ENCODE peak calls at places on chromosome 14, in six cellular contexts. P, U, H, R, V and Y are unnamed samples.

GRCh38 chr14:79383031-79383430 is 828.3 kb downstream of the DIO2 start:
- DNase-seq in P (peak; percentile 11), U (no peak), H (no peak), R (no peak), V (no peak), Y (no peak)

GRCh38 chr14:77025744-77026165 is 2.8 kb downstream of the IRF2BPL start:
- DNase-seq in P (peak; percentile 59), U (peak; percentile 50), H (no peak), R (peak; percentile 52), V (peak; percentile 36), Y (no peak)

GRCh38 chr14:60819575-60819974 is 85.0 kb downstream of the MNAT1 start:
- DNase-seq in P (no peak), U (no peak), H (no peak), R (no peak), V (no peak), Y (no peak)

GRCh38 chr14:61977217-61977616 is 215.0 kb downstream of the SNAPC1 start:
- DNase-seq in P (no peak), U (no peak), H (no peak), R (no peak), V (no peak), Y (no peak)

GRCh38 chr14:106021832-106022231 is 495.4 kb downstream of the TMEM121 start:
- DNase-seq in P (no peak), U (no peak), H (no peak), R (no peak), V (no peak), Y (no peak)

GRCh38 chr14:22560638-22561365 is 28.2 kb downstream of the DAD1 start:
- DNase-seq in P (peak; percentile 61), U (no peak), H (peak; percentile 85), R (no peak), V (no peak), Y (no peak)

GRCh38 chr14:24674204-24674970 is 40.4 kb upstream of the GZMB start:
- DNase-seq in P (no peak), U (no peak), H (no peak), R (no peak), V (no peak), Y (no peak)

GRCh38 chr14:22556021-22556989 is 32.7 kb downstream of the DAD1 start:
- DNase-seq in P (peak; percentile 36), U (no peak), H (peak; percentile 74), R (peak; percentile 41), V (peak; percentile 45), Y (peak; percentile 29)

GRCh38 chr14:65411656-65412188 is 808 bp upstream of the FUT8 start:
- DNase-seq in P (peak; percentile 94), U (peak; percentile 92), H (peak; percentile 94), R (peak; percentile 94), V (peak; percentile 92), Y (peak; percentile 74)

GRCh38 chr14:94612580-94613554 is 676 bp downstream of the SERPINA3 start:
- DNase-seq in P (peak; percentile 22), U (no peak), H (no peak), R (no peak), V (peak; percentile 75), Y (no peak)

GRCh38 chr14:93889739-93890138 is 37.4 kb upstream of the FAM181A start:
- DNase-seq in P (no peak), U (no peak), H (no peak), R (no peak), V (no peak), Y (no peak)

GRCh38 chr14:23727566-23728335 is 91.6 kb downstream of the DHRS2 start:
- DNase-seq in P (peak; percentile 30), U (peak; percentile 66), H (no peak), R (peak; percentile 43), V (no peak), Y (peak; percentile 40)

GRCh38 chr14:77203611-77204456 is 22.2 kb downstream of the TMEM63C start:
- DNase-seq in P (no peak), U (no peak), H (no peak), R (no peak), V (no peak), Y (no peak)

DNA sequence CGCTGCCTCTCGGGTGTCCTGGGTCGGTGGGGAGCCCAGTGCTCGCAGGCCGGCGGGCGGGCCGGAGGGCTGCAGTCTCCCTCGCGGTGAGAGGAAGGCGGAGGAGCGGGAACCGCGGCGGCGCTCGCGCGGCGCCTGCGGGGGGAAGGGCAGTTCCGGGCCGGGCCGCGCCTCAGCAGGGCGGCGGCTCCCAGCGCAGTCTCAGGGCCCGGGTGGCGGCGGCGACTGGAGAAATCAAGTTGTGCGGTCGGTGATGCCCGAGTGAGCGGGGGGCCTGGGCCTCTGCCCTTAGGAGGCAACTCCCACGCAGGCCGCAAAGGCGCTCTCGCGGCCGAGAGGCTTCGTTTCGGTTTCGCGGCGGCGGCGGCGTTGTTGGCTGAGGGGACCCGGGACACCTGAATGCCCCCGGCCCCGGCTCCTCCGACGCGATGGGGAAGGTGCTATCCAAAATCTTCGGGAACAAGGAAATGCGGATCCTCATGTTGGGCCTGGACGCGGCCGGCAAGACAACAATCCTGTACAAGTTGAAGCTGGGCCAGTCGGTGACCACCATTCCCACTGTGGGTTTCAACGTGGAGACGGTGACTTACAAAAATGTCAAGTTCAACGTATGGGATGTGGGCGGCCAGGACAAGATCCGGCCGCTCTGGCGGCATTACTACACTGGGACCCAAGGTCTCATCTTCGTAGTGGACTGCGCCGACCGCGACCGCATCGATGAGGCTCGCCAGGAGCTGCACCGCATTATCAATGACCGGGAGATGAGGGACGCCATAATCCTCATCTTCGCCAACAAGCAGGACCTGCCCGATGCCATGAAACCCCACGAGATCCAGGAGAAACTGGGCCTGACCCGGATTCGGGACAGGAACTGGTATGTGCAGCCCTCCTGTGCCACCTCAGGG is 679 bp downstream of the ARF6 start:
- DNase-seq in P (peak; percentile 61), U (peak; percentile 53), H (peak; percentile 67), R (peak; percentile 65), V (peak; percentile 61), Y (no peak)
- TF ChIP-seq POLR2A in P (no peak), U (no peak), H (no peak), R (no peak), V (no peak), Y (no peak)

DNA sequence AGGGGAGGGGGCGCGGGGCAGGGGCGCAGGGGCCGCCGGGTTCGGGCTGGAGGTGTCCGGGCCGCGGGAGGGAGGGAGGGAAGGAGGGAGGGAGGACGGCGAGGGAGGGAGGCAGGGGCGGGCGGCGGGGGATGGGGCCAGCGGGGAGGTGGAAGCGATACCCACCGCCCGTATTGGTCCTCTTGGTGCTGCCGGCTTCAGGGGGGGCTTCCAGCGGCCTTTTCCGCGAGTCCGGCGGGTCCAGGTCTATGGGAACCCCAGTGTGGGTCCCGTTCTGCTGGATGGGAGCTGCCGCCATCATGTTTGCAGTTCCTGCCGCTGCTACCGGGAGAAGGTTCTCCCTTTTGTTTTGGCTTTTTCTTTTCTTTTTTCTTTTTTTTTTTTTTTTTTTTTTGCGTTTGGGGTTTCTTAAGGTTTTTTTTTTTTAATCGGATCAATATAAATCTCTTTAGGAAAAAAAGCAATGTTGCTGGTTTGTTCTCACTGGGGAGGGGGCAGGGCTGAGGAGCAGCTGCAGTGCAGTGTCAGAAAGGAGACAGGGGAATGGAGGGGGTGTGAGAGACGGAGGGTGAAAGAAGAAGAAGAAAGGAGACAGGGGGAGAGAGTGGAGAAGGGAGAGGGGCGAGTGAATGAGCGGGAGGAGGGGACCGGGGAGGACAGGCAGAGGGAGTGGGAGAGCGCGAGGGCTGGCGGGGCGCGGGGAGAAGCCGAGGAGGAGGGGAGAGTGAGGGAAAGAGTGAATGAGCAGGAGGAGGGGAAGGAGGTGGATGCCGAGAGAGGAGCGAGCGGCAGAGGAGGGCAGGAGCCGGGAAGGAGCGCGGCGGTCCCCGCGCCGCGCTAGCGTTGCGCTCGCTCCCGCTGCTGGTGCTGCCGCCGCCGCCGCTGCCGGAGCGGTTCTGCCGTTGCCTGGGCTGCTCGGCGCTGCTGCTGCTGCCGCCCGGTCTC is at the start of gene NOVA1:
- DNase-seq in P (peak; percentile 24), U (peak; percentile 11), H (no peak), R (peak; percentile 21), V (peak; percentile 36), Y (no peak)
- TF ChIP-seq POLR2A in P (peak; percentile 26), U (no peak), H (no peak), R (peak; percentile 40), V (peak; percentile 40), Y (no peak)

DNA sequence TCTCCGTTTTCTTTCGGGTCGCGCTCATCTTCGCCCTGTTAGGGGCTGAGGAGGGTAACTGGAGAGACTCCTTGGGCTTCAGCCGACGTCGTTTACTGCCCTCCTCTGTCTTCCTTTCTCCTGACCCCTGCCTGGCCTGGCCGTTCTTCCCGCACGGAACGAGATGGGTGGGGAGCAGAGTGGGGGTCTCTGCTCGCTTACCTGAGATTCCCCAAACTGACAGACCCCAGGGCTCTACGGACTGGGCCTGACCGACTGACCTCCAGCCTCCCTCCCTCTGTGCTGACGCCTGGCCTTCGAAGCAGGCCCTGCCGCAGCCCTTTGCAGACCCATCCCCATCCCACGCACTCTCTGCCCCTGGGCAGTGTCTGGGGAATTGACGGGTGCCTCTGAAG is 439 bp downstream of the GOLGA5 start:
- DNase-seq in P (no peak), U (no peak), H (no peak), R (no peak), V (no peak), Y (no peak)
- TF ChIP-seq POLR2A in P (no peak), U (no peak), H (no peak), R (no peak), V (no peak), Y (no peak)

GRCh38 chr14:34072921-34073320 is 122.0 kb upstream of the EGLN3 start:
- DNase-seq in P (no peak), U (no peak), H (no peak), R (no peak), V (no peak), Y (no peak)

GRCh38 chr14:34067587-34067986 is 116.7 kb upstream of the EGLN3 start:
- DNase-seq in P (no peak), U (no peak), H (no peak), R (no peak), V (no peak), Y (no peak)

GRCh38 chr14:34069854-34070582 is 119.1 kb upstream of the EGLN3 start:
- DNase-seq in P (no peak), U (no peak), H (no peak), R (no peak), V (no peak), Y (no peak)

GRCh38 chr14:34072401-34072800 is 121.5 kb upstream of the EGLN3 start:
- DNase-seq in P (no peak), U (no peak), H (no peak), R (no peak), V (no peak), Y (no peak)

DNA sequence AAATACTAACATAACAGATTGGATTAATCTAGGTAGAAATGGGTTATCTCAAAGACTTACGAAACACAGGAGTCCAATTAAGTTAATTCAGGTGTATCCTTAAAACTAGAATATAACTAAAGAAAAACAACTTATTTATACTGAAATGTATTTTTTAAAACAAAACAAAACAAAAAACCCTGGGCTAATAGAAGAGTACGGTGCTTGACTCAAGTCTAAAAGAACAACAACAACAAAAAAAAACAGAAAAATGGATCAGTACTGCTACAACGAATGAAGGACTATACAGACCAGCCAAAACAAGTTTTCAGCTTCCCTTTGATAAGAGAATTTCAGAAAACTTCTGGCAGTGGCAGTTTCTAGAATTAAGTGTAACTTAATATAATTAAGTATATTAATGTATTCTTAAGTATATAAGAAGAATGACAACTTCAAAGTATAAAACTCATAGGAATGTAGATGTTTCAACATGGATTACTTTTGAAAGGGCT is 120.1 kb upstream of the EGLN3 start:
- DNase-seq in P (no peak), U (no peak), H (no peak), R (no peak), V (no peak), Y (no peak)
- TF ChIP-seq POLR2A in P (no peak), U (no peak), H (no peak), R (no peak), V (no peak), Y (no peak)

DNA sequence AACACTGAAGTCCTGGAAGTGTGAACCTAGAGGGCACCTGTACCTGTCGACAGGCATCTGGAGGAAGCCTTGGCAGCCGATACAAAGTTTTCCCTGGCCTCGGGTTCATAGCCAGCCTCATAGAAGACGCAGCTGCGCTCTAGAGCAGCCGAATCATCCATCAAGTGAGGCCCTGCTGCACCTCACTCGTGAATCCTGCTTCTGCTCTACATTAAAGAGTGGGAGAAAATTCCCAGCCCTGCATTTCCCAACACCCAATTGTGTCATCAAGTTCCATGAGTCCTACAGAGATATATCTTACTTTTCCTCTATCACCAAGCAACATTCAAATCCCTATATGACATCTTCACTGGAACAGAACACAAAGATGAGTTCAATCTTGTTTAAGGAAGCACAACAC is 139.4 kb downstream of the TTC7B start:
- DNase-seq in P (no peak), U (no peak), H (no peak), R (no peak), V (no peak), Y (no peak)
- TF ChIP-seq POLR2A in P (no peak), U (no peak), H (no peak), R (no peak), V (no peak), Y (no peak)